ENCODE peak calls at places on chromosomes 5 and 9, in eight cellular contexts. O is PC-3, Q is MM.1S, S is mammary epithelial cell, M is neural progenitor cell, Z is DND-41, I is ovary, W is lung. Y is an unnamed sample. For H3K4me1, the result is how much of the 10 kb centered on the place peaks cover.

GRCh38 chr5:73284196-73284795 is 111.3 kb downstream of the TMEM174 start:
- DNase-seq in O (no peak), Q (no peak), S (no peak), M (no peak), Z (no peak), I (no peak), W (no peak), Y (no peak)

GRCh38 chr9:109520475-109521132 is 22.5 kb upstream of the PTPN3 start:
- DNase-seq in O (peak), Q (peak), S (peak), M (peak), Z (peak), I (peak), W (peak), Y (peak)

GRCh38 chr5:54383225-54383624 is 72.3 kb upstream of the HSPB3 start:
- DNase-seq in O (no peak), Q (no peak), S (peak), M (no peak), Z (no peak), I (no peak), W (no peak), Y (no peak)

GRCh38 chr9:3760031-3760430 is 234.2 kb upstream of the RFX3 start:
- DNase-seq in O (peak), Q (no peak), S (peak), M (peak), Z (no peak), I (no peak), W (no peak), Y (no peak)

GRCh38 chr5:4630031-4630430 is 510.1 kb upstream of the ADAMTS16 start:
- DNase-seq in O (no peak), Q (no peak), S (no peak), M (no peak), Z (no peak), I (no peak), W (peak), Y (no peak)

GRCh38 chr9:36136277-36136893 is at the start of gene GLIPR2:
- DNase-seq in O (peak), Q (peak), S (peak), M (peak), Z (peak), I (peak), W (peak), Y (peak)

GRCh38 chr9:22342489-22343217 is 104.0 kb upstream of the DMRTA1 start:
- DNase-seq in O (peak), Q (no peak), S (peak), M (peak), Z (no peak), I (no peak), W (no peak), Y (no peak)

GRCh38 chr5:103886826-103887225 is 324.2 kb upstream of the NUDT12 start:
- DNase-seq in O (no peak), Q (no peak), S (peak), M (no peak), Z (no peak), I (no peak), W (no peak), Y (no peak)

GRCh38 chr5:52134013-52134650 is 653.6 kb upstream of the ITGA1 start:
- DNase-seq in O (no peak), Q (no peak), S (no peak), M (no peak), Z (no peak), I (no peak), W (no peak), Y (no peak)

GRCh38 chr5:72557576-72558336 is 50.5 kb upstream of the ZNF366 start:
- DNase-seq in O (no peak), Q (no peak), S (no peak), M (no peak), Z (no peak), I (no peak), W (no peak), Y (no peak)

GRCh38 chr9:8679405-8679951 is 879.9 kb upstream of the DMAC1 start:
- DNase-seq in O (no peak), Q (no peak), S (no peak), M (peak), Z (no peak), I (no peak), W (no peak), Y (no peak)

GRCh38 chr5:150172563-150172962 is 6.0 kb downstream of the CDX1 start:
- DNase-seq in O (no peak), Q (no peak), S (no peak), M (no peak), Z (no peak), I (no peak), W (no peak), Y (no peak)

GRCh38 chr9:136695955-136696354 is 8.7 kb upstream of the AGPAT2 start:
- DNase-seq in O (no peak), Q (no peak), S (no peak), M (no peak), Z (no peak), I (peak), W (no peak), Y (no peak)

GRCh38 chr5:116378007-116378831 is 196.4 kb downstream of the SEMA6A start:
- DNase-seq in O (no peak), Q (no peak), S (no peak), M (no peak), Z (no peak), I (no peak), W (no peak), Y (no peak)

GRCh38 chr9:125538092-125538473 is 168.9 kb downstream of the MAPKAP1 start:
- DNase-seq in O (peak), Q (no peak), S (peak), M (no peak), Z (no peak), I (peak), W (peak), Y (no peak)

GRCh38 chr9:72220589-72220988 is 71.3 kb downstream of the GDA start:
- DNase-seq in O (no peak), Q (no peak), S (no peak), M (no peak), Z (no peak), I (no peak), W (no peak), Y (no peak)

GRCh38 chr9:74777136-74777879 is 110.4 kb downstream of the TRPM6 start:
- DNase-seq in O (peak), Q (peak), S (peak), M (peak), Z (peak), I (peak), W (peak), Y (peak)

GRCh38 chr5:76384705-76385104 is 18.4 kb upstream of the IQGAP2 start:
- DNase-seq in O (no peak), Q (no peak), S (no peak), M (no peak), Z (no peak), I (no peak), W (no peak), Y (no peak)

GRCh38 chr9:131149678-131150033 is 24.3 kb downstream of the NUP214 start:
- DNase-seq in O (no peak), Q (no peak), S (no peak), M (no peak), Z (no peak), I (no peak), W (no peak), Y (no peak)

GRCh38 chr9:125240649-125240999 is 519 bp downstream of the HSPA5 start:
- DNase-seq in O (peak), Q (peak), S (peak), M (peak), Z (no peak), I (peak), W (peak), Y (no peak)

GRCh38 chr5:164145458-164145857 is 640.0 kb downstream of the MAT2B start:
- DNase-seq in O (no peak), Q (no peak), S (no peak), M (no peak), Z (no peak), I (no peak), W (no peak), Y (no peak)

GRCh38 chr9:130208600-130209347 is 36.6 kb downstream of the NCS1 start:
- DNase-seq in O (no peak), Q (no peak), S (no peak), M (no peak), Z (no peak), I (no peak), W (no peak), Y (no peak)

GRCh38 chr5:6510973-6511372 is 62.3 kb downstream of the UBE2QL1 start:
- DNase-seq in O (no peak), Q (no peak), S (no peak), M (no peak), Z (no peak), I (no peak), W (no peak), Y (no peak)

GRCh38 chr5:59445741-59446140 is 447.8 kb downstream of the PDE4D start:
- DNase-seq in O (no peak), Q (no peak), S (peak), M (no peak), Z (no peak), I (no peak), W (no peak), Y (no peak)

GRCh38 chr9:70502690-70503089 is 88.2 kb upstream of the KLF9 start:
- DNase-seq in O (no peak), Q (no peak), S (no peak), M (no peak), Z (no peak), I (no peak), W (no peak), Y (no peak)

GRCh38 chr9:130866474-130866965 is 30.1 kb downstream of the QRFP start:
- DNase-seq in O (peak), Q (peak), S (peak), M (peak), Z (peak), I (peak), W (peak), Y (no peak)

GRCh38 chr5:65157906-65158603 is 323.7 kb downstream of the ADAMTS6 start:
- DNase-seq in O (peak), Q (no peak), S (peak), M (no peak), Z (no peak), I (no peak), W (no peak), Y (no peak)

GRCh38 chr5:69035665-69036064 is 58.1 kb upstream of the SLC30A5 start:
- DNase-seq in O (no peak), Q (no peak), S (peak), M (no peak), Z (no peak), I (no peak), W (no peak), Y (no peak)

GRCh38 chr9:14846871-14847311 is 63.3 kb downstream of the FREM1 start:
- DNase-seq in O (peak), Q (peak), S (peak), M (peak), Z (peak), I (peak), W (peak), Y (peak)

GRCh38 chr9:83701769-83702168 is 6.0 kb downstream of the UBQLN1 start:
- DNase-seq in O (peak), Q (no peak), S (peak), M (no peak), Z (no peak), I (no peak), W (no peak), Y (no peak)

GRCh38 chr5:35903631-35904203 is 34.7 kb downstream of the CAPSL start:
- DNase-seq in O (no peak), Q (no peak), S (no peak), M (no peak), Z (no peak), I (no peak), W (no peak), Y (no peak)

GRCh38 chr5:95619518-95620029 is 313 bp upstream of the GPR150 start:
- DNase-seq in O (no peak), Q (no peak), S (no peak), M (peak), Z (no peak), I (no peak), W (no peak), Y (no peak)

DNA sequence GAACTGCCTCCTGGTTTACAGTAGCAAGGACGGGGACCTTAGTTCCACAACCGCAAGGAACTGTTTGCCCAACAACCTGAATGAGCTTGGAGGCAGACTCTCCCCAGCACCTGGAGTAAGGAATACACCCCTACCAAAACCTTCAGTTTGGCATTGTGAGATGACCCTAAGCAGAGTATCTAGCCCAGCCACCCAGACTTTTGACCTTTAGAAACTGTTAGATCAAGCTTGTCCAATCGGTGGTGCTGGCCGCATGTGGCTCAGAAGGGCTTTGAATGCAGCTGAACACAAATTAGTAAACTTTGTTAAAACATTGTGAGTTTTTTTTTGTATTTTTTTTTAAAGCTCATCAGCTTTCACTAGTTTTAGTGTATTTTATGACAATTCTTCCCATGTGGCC is 86.9 kb upstream of the C9orf72 start:
- DNase-seq in O (no peak), Q (no peak), S (no peak), M (no peak), Z (no peak), I (no peak), W (no peak), Y (no peak)
- H3K4me1 ChIP-seq in O (under half), Q (under half), S (under half), M (under half), Z (under half), I (under half), W (under half), Y (under half)

DNA sequence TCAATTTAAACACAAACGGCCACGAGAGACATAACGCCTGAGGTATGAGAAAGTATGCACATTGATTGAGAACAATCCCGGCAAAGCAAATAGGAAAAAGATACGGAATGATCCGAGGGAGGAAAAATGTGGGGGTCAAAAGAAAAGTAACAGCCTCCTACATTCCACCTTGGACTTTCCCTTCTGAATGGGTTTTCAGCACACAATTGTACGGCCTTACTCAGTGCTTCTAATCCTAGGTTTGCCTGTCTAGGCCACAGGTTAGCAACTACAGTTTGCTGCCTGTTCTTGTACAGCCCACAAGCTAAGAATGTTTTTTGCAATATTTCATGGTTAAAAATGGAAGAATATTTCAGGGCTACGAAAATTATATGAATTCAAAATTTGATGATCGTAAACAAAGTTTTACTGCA is 46.2 kb upstream of the RNF20 start:
- DNase-seq in O (no peak), Q (no peak), S (no peak), M (no peak), Z (no peak), I (no peak), W (no peak), Y (no peak)
- H3K27ac ChIP-seq in O (no peak), Q (no peak), S (no peak), M (no peak), Z (no peak), I (peak), W (no peak), Y (peak)

DNA sequence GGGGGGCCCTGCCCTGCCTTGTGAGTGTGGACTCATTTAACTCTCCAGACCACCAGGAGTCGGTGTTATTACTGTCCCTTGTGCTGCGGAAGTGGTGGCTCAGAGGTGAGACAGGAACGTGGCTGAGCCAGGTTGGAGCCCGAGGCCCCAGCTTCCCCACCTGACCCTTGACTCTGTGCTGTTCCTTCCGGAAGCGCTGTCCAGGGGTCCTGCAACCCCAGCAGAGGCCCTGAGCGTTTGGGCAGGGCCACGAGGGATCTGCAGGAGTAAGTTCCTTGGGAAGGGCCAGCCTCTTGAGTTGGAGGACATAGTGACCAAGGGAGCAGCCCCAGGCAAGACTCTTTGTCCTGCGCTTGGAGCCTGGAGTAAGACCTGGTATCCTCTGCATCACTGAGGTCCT is 99.6 kb downstream of the RXRA start:
- DNase-seq in O (no peak), Q (no peak), S (no peak), M (peak), Z (no peak), I (no peak), W (no peak), Y (no peak)
- H3K4me1 ChIP-seq in O (under half), Q (under half), S (under half), M (under half), Z (under half), I (under half), W (under half), Y (under half)

GRCh38 chr5:12668564-12668963 is 764.3 kb upstream of the CTNND2 start:
- DNase-seq in O (no peak), Q (no peak), S (no peak), M (peak), Z (no peak), I (no peak), W (no peak), Y (no peak)
- H3K27ac ChIP-seq in O (no peak), Q (no peak), S (no peak), M (no peak), Z (no peak), I (no peak), W (no peak), Y (no peak)

GRCh38 chr5:140178082-140178410 is 3.1 kb downstream of the CYSTM1 start:
- DNase-seq in O (no peak), Q (no peak), S (no peak), M (no peak), Z (no peak), I (no peak), W (no peak), Y (no peak)

GRCh38 chr5:140176028-140176382 is 1.0 kb downstream of the CYSTM1 start:
- DNase-seq in O (no peak), Q (no peak), S (no peak), M (no peak), Z (no peak), I (no peak), W (no peak), Y (no peak)

GRCh38 chr5:140174472-140175366 is at the start of gene CYSTM1:
- DNase-seq in O (peak), Q (peak), S (peak), M (peak), Z (peak), I (peak), W (peak), Y (peak)

GRCh38 chr5:140174014-140174413 is 974 bp upstream of the CYSTM1 start:
- DNase-seq in O (no peak), Q (no peak), S (no peak), M (no peak), Z (no peak), I (no peak), W (no peak), Y (no peak)

GRCh38 chr5:140175367-140176027 is 509 bp downstream of the CYSTM1 start:
- DNase-seq in O (peak), Q (peak), S (peak), M (peak), Z (peak), I (peak), W (peak), Y (peak)
- H3K4me1 ChIP-seq in O (under half), Q (under half), S (under half), M (under half), Z (under half), I (under half), W (under half), Y (half or more)

DNA sequence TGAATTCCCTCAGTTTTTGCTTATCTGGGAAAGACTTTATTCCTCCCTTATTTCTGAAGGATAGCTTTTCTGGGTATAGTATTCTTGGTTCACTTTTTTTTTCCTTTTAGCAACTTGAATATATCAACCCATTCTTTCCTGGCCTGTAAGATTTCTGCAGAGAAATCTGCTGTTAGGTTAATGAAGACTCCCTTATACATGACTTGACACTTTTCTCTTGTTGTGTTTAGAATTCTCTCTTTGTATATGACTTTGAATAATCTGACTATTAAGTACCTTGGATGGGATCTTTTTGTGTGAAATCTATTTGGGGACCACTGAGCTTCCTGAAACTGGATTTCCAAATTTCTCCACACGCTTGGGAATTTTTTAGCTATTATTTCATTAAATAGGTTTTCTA is 55.0 kb upstream of the CDK5RAP2 start:
- DNase-seq in O (no peak), Q (no peak), S (no peak), M (no peak), Z (no peak), I (no peak), W (no peak), Y (no peak)
- H3K27ac ChIP-seq in O (no peak), Q (no peak), S (no peak), M (no peak), Z (no peak), I (no peak), W (no peak), Y (no peak)

GRCh38 chr9:121737481-121737931 is 86.1 kb downstream of the DAB2IP start:
- DNase-seq in O (no peak), Q (no peak), S (no peak), M (no peak), Z (no peak), I (no peak), W (no peak), Y (no peak)

GRCh38 chr9:121738391-121738790 is 87.0 kb downstream of the DAB2IP start:
- DNase-seq in O (no peak), Q (peak), S (no peak), M (no peak), Z (no peak), I (no peak), W (no peak), Y (no peak)

GRCh38 chr9:121739971-121740370 is 88.5 kb downstream of the DAB2IP start:
- DNase-seq in O (no peak), Q (no peak), S (no peak), M (no peak), Z (no peak), I (peak), W (no peak), Y (no peak)

GRCh38 chr9:121736964-121737462 is 85.6 kb downstream of the DAB2IP start:
- DNase-seq in O (peak), Q (no peak), S (no peak), M (peak), Z (no peak), I (peak), W (peak), Y (peak)

GRCh38 chr9:121738969-121739368 is 87.5 kb downstream of the DAB2IP start:
- DNase-seq in O (no peak), Q (no peak), S (no peak), M (no peak), Z (no peak), I (no peak), W (peak), Y (no peak)
- H3K4me1 ChIP-seq in O (under half), Q (under half), S (half or more), M (half or more), Z (under half), I (under half), W (under half), Y (half or more)

DNA sequence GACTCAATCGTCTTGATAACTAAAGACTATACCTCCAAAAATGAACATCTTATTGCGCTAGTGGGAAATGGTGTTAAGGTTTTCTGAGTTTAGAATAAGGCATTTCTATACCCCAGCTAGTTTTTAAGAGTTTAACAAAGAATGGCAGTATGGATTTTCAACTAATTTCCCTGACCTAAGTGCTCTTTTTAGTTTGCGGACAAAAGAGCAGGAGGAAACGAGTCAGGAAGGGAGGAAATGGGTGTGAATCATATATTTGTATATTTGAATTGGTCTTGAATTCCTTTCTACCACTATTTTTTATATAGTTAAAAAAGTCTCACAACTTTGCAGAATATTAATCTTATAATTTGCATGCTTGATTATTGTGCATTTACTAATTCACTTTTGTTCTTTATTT is 516.3 kb upstream of the ZNF608 start:
- DNase-seq in O (peak), Q (no peak), S (no peak), M (no peak), Z (no peak), I (no peak), W (no peak), Y (no peak)
- H3K27ac ChIP-seq in O (peak), Q (no peak), S (no peak), M (no peak), Z (no peak), I (no peak), W (no peak), Y (no peak)

Y was measured in left ventricle myocardium inferior.